ENCODE peak calls at places on chromosomes 5 and 9, in four cellular contexts. U is fibroblast of lung, J is GM23338, I is NB4. E is an unnamed sample.

GRCh38 chr9:114855488-114855887 is 49.6 kb upstream of the TNFSF15 start:
- DNase-seq in J (no peak), U (peak), I (no peak), E (no peak)

GRCh38 chr9:73039253-73039915 is 86.5 kb upstream of the ALDH1A1 start:
- DNase-seq in J (no peak), I (no peak), U (peak), E (peak)

GRCh38 chr5:80668016-80668969 is 13.5 kb upstream of the DHFR start:
- DNase-seq in I (no peak), U (no peak), J (peak), E (no peak)

GRCh38 chr5:59773286-59773685 is 120.2 kb downstream of the PDE4D start:
- DNase-seq in J (no peak), I (no peak), U (peak), E (no peak)

GRCh38 chr5:88480766-88481499 is 212.3 kb upstream of the TMEM161B start:
- DNase-seq in I (no peak), J (no peak), U (peak), E (no peak)

GRCh38 chr9:101176384-101176783 is 147.9 kb downstream of the PLPPR1 start:
- DNase-seq in J (peak), I (peak), U (no peak), E (no peak)

GRCh38 chr5:74641014-74641777 is 668 bp upstream of the ENC1 start:
- DNase-seq in U (peak), J (peak), I (peak), E (peak)

GRCh38 chr9:134162212-134162775 is 2.1 kb downstream of the RNU6ATAC start:
- DNase-seq in J (no peak), U (no peak), I (no peak), E (no peak)

GRCh38 chr5:160787247-160787646 is 64.8 kb downstream of the ATP10B start:
- DNase-seq in J (peak), I (peak), U (no peak), E (no peak)

GRCh38 chr9:132546148-132547051 is 36.0 kb upstream of the BARHL1 start:
- DNase-seq in I (peak), J (peak), U (peak), E (no peak)

GRCh38 chr9:81032831-81033230 is 656.5 kb downstream of the TLE1 start:
- DNase-seq in J (no peak), U (peak), I (no peak), E (no peak)

GRCh38 chr9:131590449-131590848 is 45.1 kb downstream of the PRRT1B start:
- DNase-seq in I (peak), U (no peak), J (no peak), E (no peak)

GRCh38 chr5:176817864-176818377 is 7.6 kb downstream of the UNC5A start:
- DNase-seq in J (peak), U (no peak), I (peak), E (no peak)

GRCh38 chr5:139193928-139194327 is 4.2 kb downstream of the SIL1 start:
- DNase-seq in U (no peak), I (peak), J (peak), E (no peak)

GRCh38 chr5:142322747-142323479 is 1.9 kb downstream of the SPRY4 start:
- DNase-seq in U (peak), I (peak), J (no peak), E (no peak)

GRCh38 chr5:147410496-147411395 is 99.1 kb downstream of the DPYSL3 start:
- DNase-seq in J (no peak), I (no peak), U (peak), E (no peak)

GRCh38 chr5:73770172-73770571 is 144.2 kb downstream of the ARHGEF28 start:
- DNase-seq in J (no peak), I (no peak), U (no peak), E (no peak)

GRCh38 chr5:150616506-150616905 is 24.0 kb upstream of the SYNPO start:
- DNase-seq in U (no peak), J (no peak), I (no peak), E (no peak)

GRCh38 chr9:73151653-73152382 is at the start of gene ANXA1:
- DNase-seq in I (peak), U (peak), J (peak), E (peak)

GRCh38 chr5:58266402-58266801 is 193.5 kb downstream of the PLK2 start:
- DNase-seq in U (peak), J (no peak), I (no peak), E (no peak)

GRCh38 chr9:96256800-96257199 is 45.2 kb downstream of the HSD17B3 start:
- DNase-seq in I (peak), U (peak), J (peak), E (no peak)

GRCh38 chr9:38380230-38380871 is 12.2 kb upstream of the ALDH1B1 start:
- DNase-seq in J (no peak), U (peak), I (no peak), E (no peak)

DNA sequence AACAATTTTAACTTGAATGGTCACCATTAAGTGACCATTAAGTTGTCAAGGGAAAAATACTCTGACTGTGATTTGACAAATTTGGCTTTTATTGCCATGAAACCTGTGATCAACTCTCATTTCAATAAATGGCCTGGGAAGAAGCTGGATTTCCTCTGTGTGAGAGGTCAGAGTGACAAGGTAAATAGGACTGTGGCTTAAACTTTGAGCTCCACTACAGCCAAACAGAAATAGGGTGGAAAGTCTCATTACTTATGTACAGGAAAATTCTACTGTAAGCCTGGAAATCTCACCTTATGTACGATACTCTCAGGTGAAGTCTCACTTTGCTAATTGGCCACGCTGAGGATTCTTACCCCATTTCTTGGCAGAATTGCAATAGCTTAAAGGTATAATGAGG is 67.3 kb downstream of the NPR3 start:
- DNase-seq in I (no peak), J (no peak), U (no peak), E (no peak)
- TF ChIP-seq CTCF in I (no peak), J (no peak), U (no peak), E (no peak)

DNA sequence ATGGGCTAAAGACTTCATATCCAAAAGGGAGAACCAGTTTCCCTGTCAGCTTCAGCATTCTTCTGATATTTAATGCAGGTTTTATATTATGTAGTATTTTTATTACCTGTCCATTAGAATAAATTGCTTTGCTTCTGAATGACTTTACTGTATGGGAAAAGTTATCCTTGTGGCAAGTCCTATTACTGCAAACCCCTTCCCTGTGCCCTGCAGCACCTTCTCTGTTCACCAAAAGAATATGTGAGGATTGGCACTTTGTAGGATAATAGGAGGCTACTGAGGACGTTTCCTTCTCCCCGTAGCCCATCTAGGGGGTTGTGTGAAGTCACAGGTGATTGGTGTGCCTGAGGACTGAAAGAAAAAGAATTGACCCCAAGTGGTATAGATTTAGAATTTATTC is 296.1 kb downstream of the KDM4C start:
- DNase-seq in I (no peak), J (peak), U (no peak), E (no peak)
- TF ChIP-seq CTCF in I (no peak), J (no peak), U (no peak), E (no peak)

DNA sequence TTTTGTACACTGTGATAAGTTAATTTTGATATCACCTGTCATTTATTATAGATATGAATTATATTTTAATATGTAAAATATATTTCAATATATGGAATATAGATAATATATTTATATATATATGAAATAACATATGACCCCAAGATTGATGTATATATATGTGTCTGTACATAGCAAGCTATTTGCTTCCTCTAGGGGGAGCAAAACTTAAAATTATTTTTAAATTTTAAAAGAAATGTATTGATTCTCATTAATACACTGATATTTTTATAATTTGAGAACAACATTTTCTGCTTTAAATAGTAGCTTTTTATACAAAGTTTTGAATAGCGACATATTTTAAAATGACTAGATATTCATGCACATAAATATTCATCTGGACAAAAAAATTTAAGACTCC is 272.0 kb downstream of the DMRTA1 start:
- DNase-seq in U (no peak), I (no peak), J (peak), E (no peak)
- TF ChIP-seq CTCF in U (no peak), I (no peak), J (no peak), E (no peak)

DNA sequence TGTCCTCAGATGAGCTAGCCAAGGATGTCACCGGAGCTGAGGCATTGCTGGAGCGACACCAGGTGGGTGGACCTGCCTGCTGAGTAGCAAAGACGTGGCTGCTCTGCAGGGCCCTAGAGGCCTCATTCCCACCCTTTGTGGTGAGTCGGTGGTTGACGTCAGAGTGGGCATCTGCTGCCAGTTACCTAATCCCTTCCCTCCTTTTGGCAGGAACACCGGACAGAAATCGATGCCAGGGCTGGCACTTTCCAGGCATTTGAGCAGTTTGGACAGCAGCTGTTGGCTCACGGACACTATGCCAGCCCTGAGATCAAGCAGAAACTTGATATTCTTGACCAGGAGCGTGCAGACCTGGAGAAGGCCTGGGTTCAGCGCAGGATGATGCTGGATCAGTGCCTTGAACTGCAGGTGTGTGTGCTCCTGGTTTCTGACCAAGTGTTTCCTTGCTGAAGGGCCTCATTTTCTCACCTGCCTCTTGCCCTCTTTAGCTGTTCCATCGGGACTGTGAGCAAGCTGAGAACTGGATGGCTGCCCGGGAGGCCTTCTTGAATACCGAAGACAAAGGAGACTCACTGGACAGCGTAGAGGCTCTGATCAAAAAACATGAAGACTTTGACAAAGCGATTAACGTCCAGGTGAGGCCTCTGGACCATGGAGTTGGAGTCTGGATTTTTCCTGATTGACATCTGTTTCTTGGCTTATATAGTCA is 48.9 kb downstream of the DYNC2I2 start:
- DNase-seq in I (no peak), J (no peak), U (peak), E (peak)
- TF ChIP-seq CTCF in I (no peak), J (no peak), U (no peak), E (no peak)

GRCh38 chr9:124399323-124399962 is 15.8 kb downstream of the PSMB7 start:
- DNase-seq in J (peak), U (peak), I (no peak), E (no peak)
- TF ChIP-seq CTCF in J (no peak), U (peak), I (no peak), E (no peak)

GRCh38 chr5:124740055-124740454 is 6.4 kb downstream of the ZNF608 start:
- DNase-seq in I (no peak), U (no peak), J (no peak), E (no peak)

GRCh38 chr5:124740991-124741583 is 5.4 kb downstream of the ZNF608 start:
- DNase-seq in U (peak), J (no peak), I (no peak), E (no peak)

GRCh38 chr5:124737651-124738050 is 8.8 kb downstream of the ZNF608 start:
- DNase-seq in U (no peak), J (peak), I (no peak), E (no peak)

GRCh38 chr5:124736814-124737186 is 9.6 kb downstream of the ZNF608 start:
- DNase-seq in I (no peak), J (no peak), U (no peak), E (no peak)

DNA sequence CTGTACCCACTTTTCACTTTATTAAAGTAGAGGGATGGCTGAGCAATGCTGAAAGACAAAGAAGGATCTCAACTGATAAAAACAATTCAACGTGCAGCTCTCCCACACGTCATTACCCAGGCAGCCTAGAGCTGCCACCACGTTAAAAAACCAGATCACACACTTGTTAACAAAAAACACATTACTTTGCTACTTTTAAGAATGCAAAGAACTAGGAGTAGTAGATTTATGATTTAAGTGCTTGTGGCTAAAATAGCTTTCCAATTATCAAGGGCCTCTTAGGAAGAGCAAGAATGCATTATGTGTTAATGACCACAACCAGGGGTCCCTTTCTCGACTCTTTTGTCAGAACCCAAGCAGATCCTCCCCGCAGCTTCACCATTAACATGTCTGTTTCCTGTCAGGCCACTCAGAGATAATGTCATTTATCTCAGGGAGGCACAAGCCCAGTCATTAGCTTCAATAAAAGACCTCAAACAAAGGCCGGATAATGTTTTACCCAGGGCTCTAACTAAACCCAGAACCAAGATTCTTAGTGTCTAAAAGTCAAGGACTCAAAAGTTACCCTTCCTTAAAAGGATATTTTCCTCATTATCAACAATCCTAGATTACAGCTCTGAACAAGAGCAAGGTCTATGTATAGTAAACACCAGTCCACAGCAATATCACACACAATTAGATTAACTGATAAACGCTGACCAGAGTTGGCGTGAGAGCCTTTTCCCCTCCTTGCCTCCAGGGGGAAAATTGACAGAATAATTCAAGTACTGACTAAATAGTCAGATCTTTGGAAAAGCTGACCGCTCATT is 7.5 kb downstream of the ZNF608 start:
- DNase-seq in J (peak), U (peak), I (no peak), E (no peak)
- TF ChIP-seq CTCF in J (peak), U (no peak), I (no peak), E (no peak)

GRCh38 chr5:54964405-54964804 is 21.0 kb downstream of the ESM1 start:
- DNase-seq in U (no peak), J (no peak), I (no peak), E (no peak)

GRCh38 chr5:54969856-54970828 is 15.3 kb downstream of the ESM1 start:
- DNase-seq in U (peak), J (no peak), I (no peak), E (no peak)

GRCh38 chr5:54969242-54969641 is 16.2 kb downstream of the ESM1 start:
- DNase-seq in U (no peak), I (no peak), J (no peak), E (no peak)

GRCh38 chr5:54959673-54960418 is 25.5 kb downstream of the ESM1 start:
- DNase-seq in J (peak), U (no peak), I (peak), E (no peak)

DNA sequence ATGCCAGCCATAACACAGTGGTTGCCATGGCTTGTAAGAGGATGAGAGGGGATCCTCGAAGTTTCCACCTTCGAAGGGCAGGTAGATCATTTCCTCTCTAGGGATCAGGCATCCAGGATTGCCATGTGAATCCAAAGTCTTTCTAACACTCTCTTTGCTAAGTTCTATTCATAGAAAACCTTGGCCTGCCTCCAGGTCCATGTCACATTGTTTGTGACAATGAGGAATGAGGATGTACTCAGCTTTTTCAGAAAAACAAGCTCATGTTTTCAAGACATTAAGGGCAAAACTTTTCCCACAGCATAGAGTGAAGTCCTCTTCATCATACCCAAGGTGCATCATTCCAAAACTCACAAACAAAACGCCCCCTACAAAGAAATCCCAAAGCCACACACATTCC is 19.6 kb downstream of the ESM1 start:
- DNase-seq in J (no peak), I (no peak), U (no peak), E (no peak)
- TF ChIP-seq CTCF in J (no peak), I (no peak), U (no peak), E (no peak)